ENCODE peak calls at places on chromosomes 2 and 18, in seven cellular contexts. One of them, this sample, is unnamed.

GRCh38 chr18:35410561-35410960 is 33.4 kb upstream of the ZNF396 start:
- DNase-seq in heart left ventricle: no peak
- DNase-seq in omental fat pad: no peak
- DNase-seq in HCT116: no peak
- DNase-seq in H54: no peak
- DNase-seq in psoas muscle: no peak
- DNase-seq in activated naive CD4-positive, alpha-beta T cell: no peak
- DNase-seq in this sample: no peak

GRCh38 chr18:37299471-37300304 is 265.9 kb downstream of the CELF4 start:
- DNase-seq in heart left ventricle: peak; percentile 85
- DNase-seq in omental fat pad: peak; percentile 86
- DNase-seq in HCT116: peak; percentile 46
- DNase-seq in H54: peak; percentile 47
- DNase-seq in psoas muscle: peak; percentile 80
- DNase-seq in activated naive CD4-positive, alpha-beta T cell: no peak
- DNase-seq in this sample: peak; percentile 88

GRCh38 chr2:164840930-164841718 is 499 bp downstream of the COBLL1 start:
- DNase-seq in heart left ventricle: peak; percentile 84
- DNase-seq in omental fat pad: no peak
- DNase-seq in HCT116: peak; percentile 46
- DNase-seq in H54: peak; percentile 58
- DNase-seq in psoas muscle: peak; percentile 81
- DNase-seq in activated naive CD4-positive, alpha-beta T cell: no peak
- DNase-seq in this sample: peak; percentile 69

GRCh38 chr2:12741361-12741760 is 24.6 kb downstream of the TRIB2 start:
- DNase-seq in heart left ventricle: no peak
- DNase-seq in omental fat pad: no peak
- DNase-seq in HCT116: no peak
- DNase-seq in H54: no peak
- DNase-seq in psoas muscle: no peak
- DNase-seq in activated naive CD4-positive, alpha-beta T cell: no peak
- DNase-seq in this sample: no peak

GRCh38 chr2:118089015-118089800 is 937 bp downstream of the INSIG2 start:
- DNase-seq in heart left ventricle: peak; percentile 10
- DNase-seq in omental fat pad: no peak
- DNase-seq in HCT116: no peak
- DNase-seq in H54: peak; percentile 23
- DNase-seq in psoas muscle: no peak
- DNase-seq in activated naive CD4-positive, alpha-beta T cell: no peak
- DNase-seq in this sample: peak; percentile 70

GRCh38 chr18:48137354-48138208 is 207.1 kb upstream of the SMAD2 start:
- DNase-seq in heart left ventricle: no peak
- DNase-seq in omental fat pad: no peak
- DNase-seq in HCT116: no peak
- DNase-seq in H54: no peak
- DNase-seq in psoas muscle: no peak
- DNase-seq in activated naive CD4-positive, alpha-beta T cell: no peak
- DNase-seq in this sample: no peak

GRCh38 chr2:71746946-71747501 is 293.7 kb downstream of the DYSF start:
- DNase-seq in heart left ventricle: no peak
- DNase-seq in omental fat pad: no peak
- DNase-seq in HCT116: no peak
- DNase-seq in H54: peak; percentile 53
- DNase-seq in psoas muscle: peak; percentile 62
- DNase-seq in activated naive CD4-positive, alpha-beta T cell: no peak
- DNase-seq in this sample: peak; percentile 78

GRCh38 chr2:29694741-29695140 is 226.6 kb downstream of the ALK start:
- DNase-seq in heart left ventricle: no peak
- DNase-seq in omental fat pad: no peak
- DNase-seq in HCT116: no peak
- DNase-seq in H54: no peak
- DNase-seq in psoas muscle: no peak
- DNase-seq in activated naive CD4-positive, alpha-beta T cell: no peak
- DNase-seq in this sample: no peak

GRCh38 chr18:74482697-74483096 is 13.5 kb upstream of the CNDP2 start:
- DNase-seq in heart left ventricle: no peak
- DNase-seq in omental fat pad: no peak
- DNase-seq in HCT116: no peak
- DNase-seq in H54: no peak
- DNase-seq in psoas muscle: no peak
- DNase-seq in activated naive CD4-positive, alpha-beta T cell: no peak
- DNase-seq in this sample: no peak

GRCh38 chr2:170425291-170425751 is 247.4 kb downstream of the MYO3B start:
- DNase-seq in heart left ventricle: no peak
- DNase-seq in omental fat pad: no peak
- DNase-seq in HCT116: no peak
- DNase-seq in H54: no peak
- DNase-seq in psoas muscle: no peak
- DNase-seq in activated naive CD4-positive, alpha-beta T cell: no peak
- DNase-seq in this sample: peak; percentile 79

GRCh38 chr18:11112218-11112750 is 37.1 kb downstream of the PIEZO2 start:
- DNase-seq in heart left ventricle: no peak
- DNase-seq in omental fat pad: no peak
- DNase-seq in HCT116: no peak
- DNase-seq in H54: no peak
- DNase-seq in psoas muscle: no peak
- DNase-seq in activated naive CD4-positive, alpha-beta T cell: no peak
- DNase-seq in this sample: no peak

GRCh38 chr2:205885492-205886099 is 200.4 kb downstream of the INO80D start:
- DNase-seq in heart left ventricle: peak; percentile 75
- DNase-seq in omental fat pad: peak; percentile 95
- DNase-seq in HCT116: peak; percentile 68
- DNase-seq in H54: peak; percentile 82
- DNase-seq in psoas muscle: peak; percentile 91
- DNase-seq in activated naive CD4-positive, alpha-beta T cell: peak; percentile 32
- DNase-seq in this sample: peak; percentile 48

GRCh38 chr18:39198376-39198775 is 1632.8 kb upstream of the CELF4 start:
- DNase-seq in heart left ventricle: no peak
- DNase-seq in omental fat pad: no peak
- DNase-seq in HCT116: no peak
- DNase-seq in H54: no peak
- DNase-seq in psoas muscle: no peak
- DNase-seq in activated naive CD4-positive, alpha-beta T cell: no peak
- DNase-seq in this sample: no peak

GRCh38 chr2:182245963-182246362 is 180.9 kb downstream of the PDE1A start:
- DNase-seq in heart left ventricle: no peak
- DNase-seq in omental fat pad: no peak
- DNase-seq in HCT116: no peak
- DNase-seq in H54: no peak
- DNase-seq in psoas muscle: no peak
- DNase-seq in activated naive CD4-positive, alpha-beta T cell: no peak
- DNase-seq in this sample: no peak

GRCh38 chr18:5413447-5413846 is 117.9 kb upstream of the ZBTB14 start:
- DNase-seq in heart left ventricle: no peak
- DNase-seq in omental fat pad: no peak
- DNase-seq in HCT116: no peak
- DNase-seq in H54: no peak
- DNase-seq in psoas muscle: no peak
- DNase-seq in activated naive CD4-positive, alpha-beta T cell: no peak
- DNase-seq in this sample: no peak

GRCh38 chr2:172962824-172963223 is 112.8 kb upstream of the MAP3K20 start:
- DNase-seq in heart left ventricle: no peak
- DNase-seq in omental fat pad: no peak
- DNase-seq in HCT116: no peak
- DNase-seq in H54: no peak
- DNase-seq in psoas muscle: no peak
- DNase-seq in activated naive CD4-positive, alpha-beta T cell: no peak
- DNase-seq in this sample: peak; percentile 77

GRCh38 chr2:120912101-120912985 is 176.7 kb downstream of the GLI2 start:
- DNase-seq in heart left ventricle: peak; percentile 63
- DNase-seq in omental fat pad: peak; percentile 44
- DNase-seq in HCT116: peak; percentile 18
- DNase-seq in H54: no peak
- DNase-seq in psoas muscle: peak; percentile 68
- DNase-seq in activated naive CD4-positive, alpha-beta T cell: no peak
- DNase-seq in this sample: peak; percentile 75

GRCh38 chr18:13374468-13375301 is 156.1 kb downstream of the LDLRAD4 start:
- DNase-seq in heart left ventricle: no peak
- DNase-seq in omental fat pad: no peak
- DNase-seq in HCT116: no peak
- DNase-seq in H54: peak; percentile 48
- DNase-seq in psoas muscle: no peak
- DNase-seq in activated naive CD4-positive, alpha-beta T cell: no peak
- DNase-seq in this sample: no peak

GRCh38 chr2:23619941-23620340 is 235.0 kb downstream of the KLHL29 start:
- DNase-seq in heart left ventricle: no peak
- DNase-seq in omental fat pad: no peak
- DNase-seq in HCT116: no peak
- DNase-seq in H54: no peak
- DNase-seq in psoas muscle: no peak
- DNase-seq in activated naive CD4-positive, alpha-beta T cell: no peak
- DNase-seq in this sample: no peak

GRCh38 chr18:76260941-76261472 is 234.0 kb downstream of the ZNF516 start:
- DNase-seq in heart left ventricle: no peak
- DNase-seq in omental fat pad: no peak
- DNase-seq in HCT116: no peak
- DNase-seq in H54: no peak
- DNase-seq in psoas muscle: no peak
- DNase-seq in activated naive CD4-positive, alpha-beta T cell: no peak
- DNase-seq in this sample: no peak